ENCODE peak calls at places on chromosomes 7 and 10, in seven cellular contexts. N is tibial artery, Y is body of pancreas, H is IMR-90, O is HCT116, S is RWPE2, C is BJ. K is an unnamed sample.

GRCh38 chr7:158740657-158741293 is 36.2 kb upstream of the NCAPG2 start:
- DNase-seq in Y (no peak), C (no peak), H (peak; percentile 95), N (no peak), S (no peak), O (no peak), K (no peak)

GRCh38 chr10:132885451-132886210 is 56.7 kb downstream of the CFAP46 start:
- DNase-seq in S (peak; percentile 53), C (no peak), H (no peak), Y (no peak), N (peak; percentile 53), O (no peak), K (peak; percentile 3)

GRCh38 chr10:14499610-14499904 is 168.8 kb upstream of the FRMD4A start:
- DNase-seq in H (no peak), S (no peak), N (no peak), C (no peak), O (no peak), Y (no peak), K (no peak)

GRCh38 chr7:36071605-36072004 is 81.4 kb upstream of the EEPD1 start:
- DNase-seq in Y (no peak), S (no peak), N (no peak), H (no peak), C (no peak), O (no peak), K (no peak)

GRCh38 chr10:88372051-88372450 is 211.1 kb downstream of the RNLS start:
- DNase-seq in H (no peak), O (no peak), S (no peak), Y (no peak), N (no peak), C (no peak), K (no peak)

GRCh38 chr7:34840176-34840785 is 182.3 kb downstream of the NPSR1 start:
- DNase-seq in H (no peak), S (no peak), Y (no peak), N (no peak), O (no peak), C (no peak), K (no peak)

GRCh38 chr7:26443761-26444160 is 152.1 kb downstream of the SNX10 start:
- DNase-seq in C (no peak), S (no peak), Y (no peak), N (no peak), H (no peak), O (no peak), K (no peak)

GRCh38 chr10:93806882-93807281 is 49.1 kb downstream of the LGI1 start:
- DNase-seq in O (no peak), C (no peak), H (no peak), Y (no peak), S (no peak), N (no peak), K (no peak)

GRCh38 chr10:72819053-72819452 is 74.5 kb upstream of the OIT3 start:
- DNase-seq in H (no peak), O (no peak), N (no peak), S (no peak), C (no peak), Y (no peak), K (no peak)

GRCh38 chr10:59127991-59128390 is 48.5 kb upstream of the PHYHIPL start:
- DNase-seq in O (no peak), Y (no peak), N (no peak), C (no peak), H (no peak), S (no peak), K (no peak)

GRCh38 chr7:105808703-105809590 is 67.5 kb downstream of the ATXN7L1 start:
- DNase-seq in N (no peak), Y (peak; percentile 35), C (no peak), H (peak; percentile 85), S (no peak), O (no peak), K (no peak)

GRCh38 chr10:13707156-13707881 is 120.6 kb downstream of the PRPF18 start:
- DNase-seq in H (peak; percentile 95), C (peak; percentile 66), N (peak; percentile 85), O (no peak), Y (peak; percentile 84), S (no peak), K (peak; percentile 59)

GRCh38 chr7:26664735-26665420 is 199.5 kb downstream of the SKAP2 start:
- DNase-seq in N (no peak), O (no peak), S (no peak), H (peak; percentile 25), C (no peak), Y (peak; percentile 51), K (no peak)

GRCh38 chr7:124276005-124276606 is 243.2 kb upstream of the TMEM229A start:
- DNase-seq in S (no peak), Y (peak; percentile 4), H (peak; percentile 22), O (peak; percentile 45), N (no peak), C (no peak), K (no peak)

GRCh38 chr7:1987591-1988532 is 244.9 kb downstream of the MAD1L1 start:
- DNase-seq in Y (no peak), N (no peak), S (no peak), H (no peak), O (no peak), C (no peak), K (no peak)

GRCh38 chr10:29495366-29495765 is 139.4 kb downstream of the SVIL start:
- DNase-seq in S (no peak), O (no peak), Y (no peak), H (no peak), N (no peak), C (no peak), K (no peak)
- H3K4me3 ChIP-seq in S (no peak overlapping the region), O (no peak overlapping the region), Y (no peak overlapping the region), H (no peak overlapping the region), N (no peak overlapping the region), C (no peak overlapping the region), K (no peak overlapping the region)

GRCh38 chr7:46157931-46158330 is 236.9 kb upstream of the IGFBP3 start:
- DNase-seq in H (no peak), Y (no peak), C (no peak), O (no peak), S (no peak), N (no peak), K (no peak)
- TF ChIP-seq CTCF in H (no peak), Y (no peak), C (no peak), O (no peak), S (no peak), N (no peak), K (no peak)

GRCh38 chr7:86750124-86750523 is 106.4 kb downstream of the GRM3 start:
- DNase-seq in H (no peak), O (no peak), N (no peak), C (no peak), S (no peak), Y (no peak), K (no peak)

GRCh38 chr7:86748843-86749720 is 105.4 kb downstream of the GRM3 start:
- DNase-seq in S (no peak), N (no peak), C (no peak), O (no peak), Y (no peak), H (no peak), K (no peak)

GRCh38 chr7:86745019-86745745 is 101.5 kb downstream of the GRM3 start:
- DNase-seq in Y (peak; percentile 52), C (no peak), S (no peak), H (no peak), N (no peak), O (no peak), K (no peak)

DNA sequence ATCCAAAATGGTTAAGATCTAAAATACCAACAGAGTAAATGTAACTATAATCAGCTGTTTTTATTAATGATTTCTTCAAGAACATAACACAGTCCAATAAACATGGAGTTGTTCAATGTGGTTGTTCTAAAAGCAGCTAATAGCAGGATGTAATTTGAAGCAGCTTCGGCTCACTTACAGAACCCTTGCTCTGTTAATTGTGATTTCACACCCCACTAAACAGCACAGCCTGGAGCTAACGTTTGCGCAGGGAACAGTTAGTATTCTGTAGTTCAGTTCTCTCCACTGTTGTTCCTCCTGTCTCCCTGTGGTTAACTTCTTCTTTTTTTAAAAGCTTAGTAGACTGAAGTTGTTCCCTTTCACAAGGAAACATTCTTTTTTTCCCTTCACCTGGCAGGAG is 104.0 kb downstream of the GRM3 start:
- DNase-seq in Y (no peak), S (no peak), O (no peak), C (no peak), N (no peak), H (no peak), K (no peak)
- H3K4me3 ChIP-seq in Y (no peak overlapping the region), S (no peak overlapping the region), O (no peak overlapping the region), C (no peak overlapping the region), N (no peak overlapping the region), H (no peak overlapping the region), K (no peak overlapping the region)

DNA sequence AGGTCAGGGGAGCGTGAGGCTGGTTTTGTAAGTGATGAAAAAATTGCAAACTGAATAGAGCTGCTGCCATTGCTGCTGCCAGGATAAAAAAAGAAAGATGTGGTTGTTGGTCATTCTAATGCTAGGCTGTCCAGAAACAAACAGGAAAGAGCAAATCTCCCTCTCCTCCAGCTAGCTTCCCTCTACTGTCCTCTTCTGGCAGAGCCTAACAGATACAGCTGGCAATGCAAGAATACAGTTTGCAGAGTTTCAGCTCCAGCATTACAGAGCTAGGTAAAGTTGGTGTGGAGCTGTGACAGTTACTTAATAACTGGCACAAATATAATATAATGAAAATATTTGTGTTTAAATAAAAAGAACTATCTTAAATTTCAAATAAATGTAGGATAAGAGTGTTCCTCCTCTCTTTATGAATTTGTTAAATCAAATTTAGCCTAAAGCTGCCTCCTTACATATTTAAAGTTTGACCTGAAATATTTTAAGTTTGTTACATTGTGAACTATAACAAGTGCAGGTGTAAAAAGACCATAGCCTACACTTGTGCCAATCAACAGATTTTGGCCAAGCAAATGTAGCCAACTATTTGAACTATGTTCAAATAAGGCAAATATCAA is 407.7 kb downstream of the SH2D4B start:
- DNase-seq in S (no peak), O (no peak), H (no peak), Y (no peak), N (no peak), C (no peak), K (no peak)
- TF ChIP-seq CTCF in S (peak; percentile 29), O (peak; percentile 50), H (peak; percentile 2), Y (peak; percentile 11), N (peak; percentile 33), C (no peak), K (no peak)

K was measured in gastrocnemius medialis.